ENCODE peak calls at places on chromosomes 3 and 15, in nine cellular contexts. One of them, this sample, is unnamed.

GRCh38 chr3:128878011-128878457 is 1.4 kb upstream of the ACAD9 start:
- DNase-seq in esophagus squamous epithelium: no peak
- DNase-seq in A673: no peak
- DNase-seq in tibial artery: no peak
- DNase-seq in osteoblast: no peak
- DNase-seq in pancreas: no peak
- DNase-seq in heart left ventricle: no peak
- DNase-seq in neural crest cell: no peak
- DNase-seq in A549: no peak
- DNase-seq in this sample: no peak

GRCh38 chr15:64070965-64071851 is 22.4 kb downstream of the CIAO2A start:
- DNase-seq in A549: peak
- DNase-seq in tibial artery: peak
- DNase-seq in esophagus squamous epithelium: no peak
- DNase-seq in heart left ventricle: no peak
- DNase-seq in neural crest cell: no peak
- DNase-seq in osteoblast: peak
- DNase-seq in pancreas: peak
- DNase-seq in A673: no peak
- DNase-seq in this sample: no peak

GRCh38 chr3:66297917-66298316 is 77.1 kb downstream of the SLC25A26 start:
- DNase-seq in A549: no peak
- DNase-seq in heart left ventricle: no peak
- DNase-seq in A673: peak
- DNase-seq in pancreas: no peak
- DNase-seq in esophagus squamous epithelium: no peak
- DNase-seq in neural crest cell: no peak
- DNase-seq in osteoblast: peak
- DNase-seq in tibial artery: no peak
- DNase-seq in this sample: peak

GRCh38 chr15:76664895-76665294 is 240.2 kb downstream of the SCAPER start:
- DNase-seq in heart left ventricle: no peak
- DNase-seq in neural crest cell: no peak
- DNase-seq in A673: no peak
- DNase-seq in tibial artery: no peak
- DNase-seq in osteoblast: no peak
- DNase-seq in A549: no peak
- DNase-seq in esophagus squamous epithelium: no peak
- DNase-seq in pancreas: no peak
- DNase-seq in this sample: no peak

GRCh38 chr3:110526732-110527727 is 544.6 kb upstream of the NECTIN3 start:
- DNase-seq in heart left ventricle: no peak
- DNase-seq in A673: peak
- DNase-seq in pancreas: no peak
- DNase-seq in neural crest cell: no peak
- DNase-seq in A549: peak
- DNase-seq in osteoblast: peak
- DNase-seq in esophagus squamous epithelium: no peak
- DNase-seq in tibial artery: no peak
- DNase-seq in this sample: no peak

GRCh38 chr3:186839874-186840641 is 2.5 kb upstream of the ADIPOQ start:
- DNase-seq in A549: no peak
- DNase-seq in heart left ventricle: no peak
- DNase-seq in pancreas: no peak
- DNase-seq in esophagus squamous epithelium: no peak
- DNase-seq in osteoblast: no peak
- DNase-seq in tibial artery: peak
- DNase-seq in neural crest cell: no peak
- DNase-seq in A673: no peak
- DNase-seq in this sample: peak

GRCh38 chr15:62618432-62618831 is 424.1 kb upstream of the TPM1 start:
- DNase-seq in A673: no peak
- DNase-seq in A549: no peak
- DNase-seq in tibial artery: no peak
- DNase-seq in esophagus squamous epithelium: no peak
- DNase-seq in pancreas: no peak
- DNase-seq in neural crest cell: no peak
- DNase-seq in osteoblast: peak
- DNase-seq in heart left ventricle: no peak
- DNase-seq in this sample: peak

GRCh38 chr3:109098245-109098644 is 19.7 kb downstream of the MORC1 start:
- DNase-seq in A549: peak
- DNase-seq in esophagus squamous epithelium: no peak
- DNase-seq in osteoblast: no peak
- DNase-seq in neural crest cell: no peak
- DNase-seq in pancreas: no peak
- DNase-seq in heart left ventricle: no peak
- DNase-seq in tibial artery: no peak
- DNase-seq in A673: peak
- DNase-seq in this sample: no peak

GRCh38 chr3:4493931-4494806 is 1.0 kb downstream of the ITPR1 start:
- DNase-seq in heart left ventricle: peak
- DNase-seq in A549: no peak
- DNase-seq in esophagus squamous epithelium: no peak
- DNase-seq in osteoblast: peak
- DNase-seq in A673: peak
- DNase-seq in tibial artery: peak
- DNase-seq in neural crest cell: peak
- DNase-seq in pancreas: no peak
- DNase-seq in this sample: no peak

GRCh38 chr3:133269393-133269792 is 130.5 kb upstream of the BFSP2 start:
- DNase-seq in esophagus squamous epithelium: no peak
- DNase-seq in osteoblast: no peak
- DNase-seq in tibial artery: no peak
- DNase-seq in heart left ventricle: no peak
- DNase-seq in pancreas: no peak
- DNase-seq in A673: no peak
- DNase-seq in neural crest cell: no peak
- DNase-seq in A549: no peak
- DNase-seq in this sample: no peak

GRCh38 chr15:89998141-89998661 is 2.9 kb upstream of the ZNF710 start:
- DNase-seq in heart left ventricle: no peak
- DNase-seq in A673: no peak
- DNase-seq in neural crest cell: no peak
- DNase-seq in tibial artery: no peak
- DNase-seq in pancreas: peak
- DNase-seq in esophagus squamous epithelium: no peak
- DNase-seq in osteoblast: peak
- DNase-seq in A549: peak
- DNase-seq in this sample: no peak

GRCh38 chr3:170301404-170301803 is 56.1 kb upstream of the SKIL start:
- DNase-seq in esophagus squamous epithelium: no peak
- DNase-seq in heart left ventricle: no peak
- DNase-seq in A549: no peak
- DNase-seq in neural crest cell: no peak
- DNase-seq in osteoblast: no peak
- DNase-seq in tibial artery: no peak
- DNase-seq in A673: no peak
- DNase-seq in pancreas: no peak
- DNase-seq in this sample: peak

GRCh38 chr15:55186331-55186730 is 10.4 kb downstream of the RSL24D1 start:
- DNase-seq in A549: no peak
- DNase-seq in pancreas: no peak
- DNase-seq in osteoblast: no peak
- DNase-seq in esophagus squamous epithelium: no peak
- DNase-seq in neural crest cell: no peak
- DNase-seq in heart left ventricle: no peak
- DNase-seq in tibial artery: no peak
- DNase-seq in A673: no peak
- DNase-seq in this sample: no peak

GRCh38 chr3:48155122-48155521 is 33.1 kb downstream of the CDC25A start:
- DNase-seq in osteoblast: peak
- DNase-seq in tibial artery: no peak
- DNase-seq in neural crest cell: no peak
- DNase-seq in A549: peak
- DNase-seq in A673: no peak
- DNase-seq in esophagus squamous epithelium: no peak
- DNase-seq in pancreas: no peak
- DNase-seq in heart left ventricle: no peak
- DNase-seq in this sample: no peak

GRCh38 chr15:65077981-65078352 is 1.4 kb downstream of the KBTBD13 start:
- DNase-seq in osteoblast: peak
- DNase-seq in A673: peak
- DNase-seq in pancreas: peak
- DNase-seq in tibial artery: peak
- DNase-seq in neural crest cell: peak
- DNase-seq in esophagus squamous epithelium: no peak
- DNase-seq in A549: peak
- DNase-seq in heart left ventricle: peak
- DNase-seq in this sample: no peak

GRCh38 chr3:52769786-52770445 is 824 bp downstream of the NEK4 start:
- DNase-seq in pancreas: peak
- DNase-seq in heart left ventricle: no peak
- DNase-seq in A673: peak
- DNase-seq in neural crest cell: no peak
- DNase-seq in osteoblast: no peak
- DNase-seq in tibial artery: no peak
- DNase-seq in A549: no peak
- DNase-seq in esophagus squamous epithelium: no peak
- DNase-seq in this sample: no peak

GRCh38 chr15:81184188-81184587 is 12.5 kb upstream of the IL16 start:
- DNase-seq in tibial artery: peak
- DNase-seq in osteoblast: no peak
- DNase-seq in esophagus squamous epithelium: no peak
- DNase-seq in pancreas: no peak
- DNase-seq in heart left ventricle: peak
- DNase-seq in A673: no peak
- DNase-seq in A549: no peak
- DNase-seq in neural crest cell: no peak
- DNase-seq in this sample: no peak

DNA sequence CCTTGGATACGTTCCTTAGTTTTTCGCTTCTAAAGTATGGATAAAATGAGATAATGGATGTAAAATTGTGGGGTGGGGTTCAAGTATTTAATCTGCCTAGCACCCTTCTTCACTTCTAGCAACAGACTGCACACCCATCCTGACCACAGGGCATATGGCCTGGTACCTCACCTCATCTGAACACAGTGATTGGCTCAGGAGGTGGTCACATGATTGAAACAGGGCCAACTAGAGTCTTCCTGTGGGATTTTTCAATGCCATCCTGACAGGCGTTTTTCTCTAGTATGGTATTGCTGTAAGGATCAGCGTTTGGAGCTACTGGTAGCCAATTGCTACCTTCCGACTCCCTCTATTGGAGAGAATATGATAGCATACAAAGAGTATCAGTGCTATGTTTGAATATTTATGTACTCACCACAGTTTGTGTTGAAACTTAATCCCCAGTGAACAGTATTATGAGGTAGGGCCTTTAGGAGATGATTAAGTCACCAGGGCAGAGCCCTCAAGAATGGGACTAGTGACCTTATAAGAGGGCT is 172.2 kb downstream of the PPM1L start:
- DNase-seq in A673: peak
- DNase-seq in tibial artery: no peak
- DNase-seq in neural crest cell: no peak
- DNase-seq in A549: no peak
- DNase-seq in heart left ventricle: no peak
- DNase-seq in pancreas: no peak
- DNase-seq in osteoblast: no peak
- DNase-seq in esophagus squamous epithelium: no peak
- DNase-seq in this sample: no peak
- TF ChIP-seq CTCF in A673: peak
- TF ChIP-seq CTCF in tibial artery: no peak
- TF ChIP-seq CTCF in neural crest cell: no peak
- TF ChIP-seq CTCF in A549: no peak
- TF ChIP-seq CTCF in heart left ventricle: no peak
- TF ChIP-seq CTCF in pancreas: no peak
- TF ChIP-seq CTCF in osteoblast: peak
- TF ChIP-seq CTCF in esophagus squamous epithelium: no peak
- TF ChIP-seq CTCF in this sample: no peak

DNA sequence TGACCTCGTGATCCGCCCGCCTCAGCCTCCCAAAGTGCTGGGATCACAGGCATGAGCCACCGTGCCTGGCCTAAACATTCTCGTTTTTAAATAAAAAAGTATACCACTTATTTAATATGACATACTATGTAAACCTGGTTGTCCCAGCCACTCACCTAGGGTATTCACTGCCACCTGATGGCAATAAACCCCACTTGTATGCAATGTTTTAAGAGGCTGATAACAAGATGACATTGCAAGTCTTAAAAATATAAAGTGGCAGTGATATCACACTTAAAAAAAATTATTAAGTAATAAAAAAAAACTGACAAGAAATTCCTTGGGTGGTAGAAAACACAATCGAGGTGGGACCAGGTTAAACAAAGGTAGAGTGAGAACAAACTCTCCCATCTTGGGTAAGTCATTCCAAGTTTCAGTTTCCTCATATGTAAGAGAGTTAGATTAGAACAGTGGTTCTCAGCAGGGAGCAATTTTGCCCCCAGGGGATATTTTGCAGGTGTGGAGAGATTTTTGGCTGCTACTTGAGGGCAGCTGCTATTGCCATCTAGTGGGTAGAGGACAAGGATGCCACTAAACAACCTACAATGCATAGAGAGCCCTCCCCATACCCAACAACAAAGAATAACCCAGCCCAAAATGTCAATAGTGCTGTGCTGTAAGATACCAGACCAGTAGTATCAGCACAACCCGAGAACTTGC is 14.5 kb downstream of the ARF4 start:
- DNase-seq in heart left ventricle: no peak
- DNase-seq in pancreas: no peak
- DNase-seq in tibial artery: no peak
- DNase-seq in esophagus squamous epithelium: no peak
- DNase-seq in A673: no peak
- DNase-seq in A549: no peak
- DNase-seq in neural crest cell: no peak
- DNase-seq in osteoblast: no peak
- DNase-seq in this sample: no peak
- TF ChIP-seq CTCF in heart left ventricle: no peak
- TF ChIP-seq CTCF in pancreas: no peak
- TF ChIP-seq CTCF in tibial artery: no peak
- TF ChIP-seq CTCF in esophagus squamous epithelium: peak
- TF ChIP-seq CTCF in A673: no peak
- TF ChIP-seq CTCF in A549: no peak
- TF ChIP-seq CTCF in neural crest cell: peak
- TF ChIP-seq CTCF in osteoblast: peak
- TF ChIP-seq CTCF in this sample: no peak

DNA sequence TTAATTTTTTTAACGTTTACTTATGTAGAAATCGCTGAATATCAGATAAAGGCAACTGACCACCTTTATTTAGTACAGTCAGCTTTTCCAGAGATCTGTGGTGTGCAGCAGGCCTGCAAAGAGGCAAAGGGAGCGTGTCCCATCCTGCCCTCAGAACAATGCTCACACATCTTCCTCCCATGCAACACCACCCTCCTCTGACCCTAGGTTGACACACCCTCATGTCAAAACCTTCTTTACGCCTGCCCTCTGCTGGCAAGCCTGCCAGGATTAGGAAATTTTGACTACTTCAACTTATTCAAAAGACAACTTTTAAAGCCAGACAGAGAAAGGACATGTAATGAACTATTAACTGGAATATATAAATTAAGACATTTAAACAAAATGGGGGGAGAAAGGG is 513.7 kb downstream of the FOXP1 start:
- DNase-seq in A549: peak
- DNase-seq in heart left ventricle: peak
- DNase-seq in osteoblast: peak
- DNase-seq in tibial artery: peak
- DNase-seq in A673: peak
- DNase-seq in esophagus squamous epithelium: no peak
- DNase-seq in neural crest cell: peak
- DNase-seq in pancreas: no peak
- DNase-seq in this sample: no peak
- TF ChIP-seq CTCF in A549: peak
- TF ChIP-seq CTCF in heart left ventricle: peak
- TF ChIP-seq CTCF in osteoblast: peak
- TF ChIP-seq CTCF in tibial artery: peak
- TF ChIP-seq CTCF in A673: peak
- TF ChIP-seq CTCF in esophagus squamous epithelium: peak
- TF ChIP-seq CTCF in neural crest cell: peak
- TF ChIP-seq CTCF in pancreas: no peak
- TF ChIP-seq CTCF in this sample: peak

GRCh38 chr15:41982133-41982930 is 10.0 kb upstream of the EHD4 start:
- DNase-seq in A549: no peak
- DNase-seq in A673: no peak
- DNase-seq in tibial artery: peak
- DNase-seq in osteoblast: peak
- DNase-seq in esophagus squamous epithelium: no peak
- DNase-seq in heart left ventricle: no peak
- DNase-seq in neural crest cell: no peak
- DNase-seq in pancreas: no peak
- DNase-seq in this sample: no peak
- TF ChIP-seq CTCF in A549: no peak
- TF ChIP-seq CTCF in A673: no peak
- TF ChIP-seq CTCF in tibial artery: no peak
- TF ChIP-seq CTCF in osteoblast: no peak
- TF ChIP-seq CTCF in esophagus squamous epithelium: no peak
- TF ChIP-seq CTCF in heart left ventricle: no peak
- TF ChIP-seq CTCF in neural crest cell: no peak
- TF ChIP-seq CTCF in pancreas: no peak
- TF ChIP-seq CTCF in this sample: no peak